ENCODE peak calls at places on chromosomes 1 and 21, in six cellular contexts. C is K562; N is fibroblast of the aortic adventitia; F is CD8-positive, alpha-beta memory T cell; X is astrocyte of the cerebellum; P is iPS-NIHi11. O is an unnamed sample.

GRCh38 chr1:201537467-201537866 is 1.5 kb upstream of the NAV1 start:
- DNase-seq in N (no peak), P (no peak), F (no peak), C (no peak), X (no peak), O (no peak)

GRCh38 chr1:48676822-48677221 is 99.9 kb downstream of the BEND5 start:
- DNase-seq in X (no peak), C (no peak), F (no peak), P (no peak), N (no peak), O (no peak)

GRCh38 chr1:195886000-195886399 is 722.2 kb downstream of the KCNT2 start:
- DNase-seq in C (no peak), F (no peak), N (no peak), P (no peak), X (no peak), O (no peak)

GRCh38 chr1:20616468-20617156 is 16.6 kb upstream of the PINK1 start:
- DNase-seq in F (no peak), N (peak; percentile 42), P (no peak), X (no peak), C (no peak), O (no peak)

GRCh38 chr1:5119496-5120234 is 465.3 kb downstream of the AJAP1 start:
- DNase-seq in N (no peak), C (peak; percentile 4), P (peak; percentile 49), F (no peak), X (no peak), O (peak; percentile 21)

GRCh38 chr1:18592368-18592767 is 38.3 kb upstream of the PAX7 start:
- DNase-seq in N (no peak), C (no peak), P (no peak), X (no peak), F (no peak), O (no peak)

GRCh38 chr1:231924183-231924582 is 297.6 kb downstream of the DISC1 start:
- DNase-seq in P (no peak), C (no peak), N (no peak), F (no peak), X (no peak), O (no peak)

GRCh38 chr1:117033149-117033548 is 27.0 kb upstream of the TTF2 start:
- DNase-seq in N (no peak), X (no peak), F (no peak), C (no peak), P (no peak), O (no peak)

GRCh38 chr1:15424981-15425380 is 13.3 kb upstream of the CTRC start:
- DNase-seq in F (no peak), N (no peak), C (no peak), X (no peak), P (no peak), O (no peak)

GRCh38 chr1:12457771-12458170 is 160.2 kb downstream of the DHRS3 start:
- DNase-seq in C (no peak), P (no peak), F (no peak), N (peak; percentile 93), X (no peak), O (no peak)

GRCh38 chr21:31707499-31707898 is 24.4 kb downstream of the SCAF4 start:
- DNase-seq in C (no peak), P (no peak), N (no peak), F (no peak), X (no peak), O (no peak)

GRCh38 chr1:6157528-6158174 is 22.5 kb downstream of the CHD5 start:
- DNase-seq in C (peak; percentile 69), F (no peak), P (no peak), N (no peak), X (peak; percentile 19), O (no peak)